ENCODE peak calls at places on chromosomes 1 and 21, in eight cellular contexts. O is fibroblast of mammary gland; Z is mammary epithelial cell; M is progenitor cell of endocrine pancreas; J is NCI-H345; X is stimulated activated naive B cell treated with anti-CD40 and anti-IgM and Interleukin-4, amounts not matched to agents 10 μg/mL and 1 μg/mL and 100 μg/mL, for 72 hours; L is adrenal gland; T is fibroblast of pulmonary artery. P is an unnamed sample.

GRCh38 chr1:209154916-209155315 is 428.6 kb upstream of the CAMK1G start:
- DNase-seq in X (no peak), O (no peak), L (no peak), M (no peak), J (no peak), Z (no peak), T (no peak), P (no peak)

GRCh38 chr1:75764057-75764655 is 21.9 kb upstream of the RABGGTB start:
- DNase-seq in O (no peak), T (no peak), Z (no peak), J (no peak), X (no peak), L (no peak), M (no peak), P (no peak)

GRCh38 chr21:45080639-45081414 is 6.4 kb downstream of the ADARB1 start:
- DNase-seq in Z (no peak), T (peak), M (no peak), J (no peak), L (no peak), O (peak), X (no peak), P (peak)

GRCh38 chr1:87336623-87337067 is 8.0 kb downstream of the LMO4 start:
- DNase-seq in O (no peak), J (no peak), M (no peak), L (no peak), X (no peak), T (no peak), Z (no peak), P (no peak)

GRCh38 chr1:11838349-11839272 is 9.0 kb downstream of the NPPA start:
- DNase-seq in M (peak), Z (peak), T (peak), J (peak), O (peak), X (peak), L (peak), P (peak)

GRCh38 chr1:66521736-66522365 is 12.1 kb upstream of the SGIP1 start:
- DNase-seq in T (peak), L (no peak), M (no peak), Z (peak), X (no peak), O (peak), J (no peak), P (peak)

GRCh38 chr1:197614916-197615692 is 160.2 kb downstream of the DENND1B start:
- DNase-seq in Z (peak), X (peak), M (no peak), L (no peak), T (peak), J (peak), O (peak), P (peak)

GRCh38 chr1:216346521-216346920 is 76.7 kb downstream of the USH2A start:
- DNase-seq in Z (no peak), O (no peak), T (no peak), L (no peak), X (no peak), J (no peak), M (no peak), P (no peak)

GRCh38 chr1:181050922-181051321 is 17.1 kb downstream of the MR1 start:
- DNase-seq in M (no peak), J (no peak), Z (peak), X (no peak), T (no peak), O (no peak), L (no peak), P (no peak)

GRCh38 chr1:221837886-221838285 is 96.0 kb upstream of the DUSP10 start:
- DNase-seq in J (no peak), T (no peak), O (no peak), Z (no peak), L (no peak), M (no peak), X (no peak), P (no peak)

GRCh38 chr1:234348964-234349363 is 24.3 kb upstream of the COA6 start:
- DNase-seq in L (no peak), O (no peak), J (no peak), T (no peak), X (no peak), Z (no peak), M (no peak), P (no peak)

GRCh38 chr1:43625063-43625780 is 24.7 kb upstream of the KDM4A start:
- DNase-seq in M (no peak), X (no peak), O (no peak), L (no peak), J (no peak), T (no peak), Z (no peak), P (no peak)

GRCh38 chr1:24992761-24993211 is 62.7 kb upstream of the RUNX3 start:
- DNase-seq in M (no peak), Z (no peak), O (no peak), X (no peak), L (no peak), J (no peak), T (no peak), P (no peak)

GRCh38 chr1:94416901-94417701 is 1.1 kb upstream of the ABCD3 start:
- DNase-seq in T (peak), O (peak), M (no peak), L (peak), J (no peak), X (no peak), Z (peak), P (peak)

GRCh38 chr1:40676516-40676915 is 11.0 kb upstream of the RIMS3 start:
- DNase-seq in O (no peak), X (no peak), L (no peak), M (no peak), J (no peak), Z (no peak), T (no peak), P (no peak)

GRCh38 chr1:206608108-206608698 is 4.1 kb downstream of the EIF2D start:
- DNase-seq in X (no peak), O (peak), T (peak), Z (peak), L (no peak), J (peak), M (peak), P (peak)

GRCh38 chr1:6097117-6097595 is 51.5 kb downstream of the KCNAB2 start:
- DNase-seq in J (no peak), T (no peak), X (no peak), L (no peak), M (no peak), Z (no peak), O (no peak), P (no peak)

GRCh38 chr1:228241259-228241658 is 33.4 kb downstream of the OBSCN start:
- DNase-seq in X (no peak), T (no peak), J (no peak), L (no peak), O (no peak), Z (no peak), M (no peak), P (no peak)

GRCh38 chr1:53371121-53371666 is 43.3 kb upstream of the LRP8 start:
- DNase-seq in M (no peak), J (no peak), T (no peak), X (no peak), Z (no peak), L (peak), O (no peak), P (no peak)

GRCh38 chr1:30514137-30514654 is 209.2 kb downstream of the MATN1 start:
- DNase-seq in X (no peak), T (no peak), M (peak), L (no peak), Z (no peak), J (no peak), O (no peak), P (no peak)

GRCh38 chr1:30744060-30744756 is 13.4 kb downstream of the LAPTM5 start:
- DNase-seq in L (no peak), T (peak), X (no peak), M (no peak), O (peak), Z (peak), J (no peak), P (peak)

GRCh38 chr1:179083031-179083345 is 1.1 kb downstream of the TOR3A start:
- DNase-seq in L (no peak), X (no peak), T (peak), J (no peak), M (no peak), O (no peak), Z (peak), P (peak)

GRCh38 chr1:16971330-16972209 is 8.8 kb downstream of the MFAP2 start:
- DNase-seq in Z (no peak), M (no peak), T (no peak), J (peak), L (no peak), O (peak), X (no peak), P (peak)

GRCh38 chr1:176384841-176385240 is 78.1 kb upstream of the PAPPA2 start:
- DNase-seq in O (no peak), Z (no peak), L (no peak), J (no peak), X (no peak), T (no peak), M (no peak), P (no peak)

GRCh38 chr1:112105557-112105956 is 116.1 kb upstream of the KCND3 start:
- DNase-seq in L (no peak), T (no peak), X (no peak), J (no peak), M (no peak), O (no peak), Z (no peak), P (no peak)

GRCh38 chr1:186950547-186950946 is 121.8 kb downstream of the PLA2G4A start:
- DNase-seq in Z (peak), X (no peak), M (no peak), J (no peak), L (no peak), O (peak), T (peak), P (no peak)

GRCh38 chr1:22376001-22376400 is 75.7 kb upstream of the ZBTB40 start:
- DNase-seq in J (no peak), O (no peak), T (no peak), L (peak), X (no peak), Z (no peak), M (no peak), P (peak)

GRCh38 chr1:183044893-183045649 is 21.9 kb downstream of the LAMC1 start:
- DNase-seq in L (no peak), J (no peak), O (no peak), M (no peak), X (no peak), Z (no peak), T (no peak), P (no peak)

GRCh38 chr1:177185209-177185608 is 14.5 kb downstream of the BRINP2 start:
- DNase-seq in X (no peak), O (peak), L (no peak), M (no peak), T (peak), Z (no peak), J (no peak), P (no peak)

GRCh38 chr1:118118469-118118868 is 66.6 kb downstream of the SPAG17 start:
- DNase-seq in M (no peak), Z (no peak), J (no peak), L (no peak), O (no peak), T (no peak), X (no peak), P (no peak)

GRCh38 chr1:115705085-115706008 is 63.2 kb downstream of the CASQ2 start:
- DNase-seq in O (no peak), L (no peak), X (no peak), Z (peak), J (no peak), T (no peak), M (no peak), P (no peak)

GRCh38 chr1:13597166-13597565 is 13.5 kb downstream of the PDPN start:
- DNase-seq in J (no peak), L (no peak), M (no peak), T (no peak), X (no peak), O (no peak), Z (no peak), P (peak)

GRCh38 chr1:168340796-168341510 is 60.3 kb downstream of the TBX19 start:
- DNase-seq in T (no peak), J (no peak), Z (peak), M (no peak), X (no peak), O (no peak), L (no peak), P (no peak)

P was measured in mesenchymal stem cell.